ENCODE peak calls at places on chromosome 1, in five cellular contexts. One of them, this sample, is unnamed.

GRCh38 chr1:222288056-222288455 is 259.8 kb downstream of the HHIPL2 start:
- DNase-seq in spleen: no peak
- DNase-seq in HCEC 1CT: peak
- DNase-seq in neuronal stem cell: no peak
- DNase-seq in left colon: no peak
- DNase-seq in this sample: no peak

GRCh38 chr1:172536256-172536655 is 3.3 kb downstream of the SUCO start:
- DNase-seq in HCEC 1CT: no peak
- DNase-seq in spleen: no peak
- DNase-seq in left colon: no peak
- DNase-seq in neuronal stem cell: no peak
- DNase-seq in this sample: no peak

GRCh38 chr1:65165269-65166002 is 17.4 kb downstream of the AK4 start:
- DNase-seq in left colon: no peak
- DNase-seq in spleen: no peak
- DNase-seq in HCEC 1CT: no peak
- DNase-seq in neuronal stem cell: no peak
- DNase-seq in this sample: no peak

GRCh38 chr1:7644906-7645750 is 126.0 kb upstream of the VAMP3 start:
- DNase-seq in spleen: peak
- DNase-seq in HCEC 1CT: no peak
- DNase-seq in neuronal stem cell: no peak
- DNase-seq in left colon: peak
- DNase-seq in this sample: no peak

GRCh38 chr1:157725214-157725577 is 24.6 kb upstream of the FCRL3 start:
- DNase-seq in neuronal stem cell: no peak
- DNase-seq in left colon: peak
- DNase-seq in spleen: no peak
- DNase-seq in HCEC 1CT: no peak
- DNase-seq in this sample: no peak

GRCh38 chr1:24022611-24023359 is 42.7 kb upstream of the SRSF10 start:
- DNase-seq in spleen: no peak
- DNase-seq in left colon: no peak
- DNase-seq in HCEC 1CT: peak
- DNase-seq in neuronal stem cell: no peak
- DNase-seq in this sample: no peak

GRCh38 chr1:23394664-23395063 is 25.0 kb upstream of the ZNF436 start:
- DNase-seq in spleen: peak
- DNase-seq in left colon: peak
- DNase-seq in HCEC 1CT: peak
- DNase-seq in neuronal stem cell: no peak
- DNase-seq in this sample: no peak

GRCh38 chr1:165828103-165828558 is 717 bp downstream of the UCK2 start:
- DNase-seq in left colon: peak
- DNase-seq in HCEC 1CT: peak
- DNase-seq in neuronal stem cell: peak
- DNase-seq in spleen: peak
- DNase-seq in this sample: peak

GRCh38 chr1:47655521-47656300 is 217.9 kb downstream of the FOXD2 start:
- DNase-seq in HCEC 1CT: no peak
- DNase-seq in left colon: no peak
- DNase-seq in spleen: peak
- DNase-seq in neuronal stem cell: no peak
- DNase-seq in this sample: no peak

GRCh38 chr1:176905648-176906047 is 258.9 kb downstream of the ASTN1 start:
- DNase-seq in spleen: no peak
- DNase-seq in neuronal stem cell: no peak
- DNase-seq in HCEC 1CT: no peak
- DNase-seq in left colon: no peak
- DNase-seq in this sample: no peak

GRCh38 chr1:84996846-84997666 is at the start of gene MCOLN2:
- DNase-seq in spleen: peak
- DNase-seq in neuronal stem cell: peak
- DNase-seq in left colon: peak
- DNase-seq in HCEC 1CT: no peak
- DNase-seq in this sample: peak

GRCh38 chr1:221328371-221328770 is 413.5 kb downstream of the DUSP10 start:
- DNase-seq in HCEC 1CT: no peak
- DNase-seq in spleen: no peak
- DNase-seq in left colon: no peak
- DNase-seq in neuronal stem cell: no peak
- DNase-seq in this sample: no peak

GRCh38 chr1:44418022-44418673 is 13.1 kb downstream of the RNF220 start:
- DNase-seq in HCEC 1CT: no peak
- DNase-seq in left colon: no peak
- DNase-seq in neuronal stem cell: no peak
- DNase-seq in spleen: no peak
- DNase-seq in this sample: no peak

GRCh38 chr1:115118086-115118485 is 28.8 kb upstream of the TSPAN2 start:
- DNase-seq in HCEC 1CT: no peak
- DNase-seq in neuronal stem cell: no peak
- DNase-seq in spleen: no peak
- DNase-seq in left colon: no peak
- DNase-seq in this sample: no peak

GRCh38 chr1:181349512-181349911 is 133.8 kb upstream of the CACNA1E start:
- DNase-seq in spleen: no peak
- DNase-seq in left colon: no peak
- DNase-seq in neuronal stem cell: no peak
- DNase-seq in HCEC 1CT: no peak
- DNase-seq in this sample: no peak